ENCODE peak calls at places on chromosomes 4 and X, in ten cellular contexts. One of them, this sample, is unnamed.

GRCh38 chr4:100299441-100299840 is 109.2 kb upstream of the DDIT4L start:
- DNase-seq in endothelial cell of umbilical vein: no peak
- DNase-seq in substantia nigra: no peak
- DNase-seq in MM.1S: no peak
- DNase-seq in K562: no peak
- DNase-seq in H1: no peak
- DNase-seq in small intestine: no peak
- DNase-seq in lower lobe of right lung: no peak
- DNase-seq in IMR-90: no peak
- DNase-seq in lung: no peak
- DNase-seq in this sample: no peak

GRCh38 chr4:147550626-147551250 is 66.5 kb upstream of the TMEM184C start:
- DNase-seq in endothelial cell of umbilical vein: peak; percentile 5
- DNase-seq in substantia nigra: no peak
- DNase-seq in MM.1S: no peak
- DNase-seq in K562: no peak
- DNase-seq in H1: no peak
- DNase-seq in small intestine: no peak
- DNase-seq in lower lobe of right lung: no peak
- DNase-seq in IMR-90: peak; percentile 95
- DNase-seq in lung: no peak
- DNase-seq in this sample: no peak

GRCh38 chrX:149860445-149860844 is 20.5 kb upstream of the MAGEA8 start:
- DNase-seq in endothelial cell of umbilical vein: no peak
- DNase-seq in substantia nigra: no peak
- DNase-seq in MM.1S: no peak
- DNase-seq in K562: no peak
- DNase-seq in H1: no peak
- DNase-seq in small intestine: no peak
- DNase-seq in lower lobe of right lung: no peak
- DNase-seq in IMR-90: no peak
- DNase-seq in lung: no peak
- DNase-seq in this sample: no peak

GRCh38 chr4:44927361-44928061 is 201.2 kb upstream of the GNPDA2 start:
- DNase-seq in endothelial cell of umbilical vein: peak; percentile 2
- DNase-seq in substantia nigra: no peak
- DNase-seq in MM.1S: peak; percentile 55
- DNase-seq in K562: peak; percentile 7
- DNase-seq in H1: no peak
- DNase-seq in small intestine: peak; percentile 7
- DNase-seq in lower lobe of right lung: no peak
- DNase-seq in IMR-90: peak; percentile 14
- DNase-seq in lung: no peak
- DNase-seq in this sample: no peak

GRCh38 chrX:16870861-16871584 is 861 bp upstream of the RBBP7 start:
- DNase-seq in endothelial cell of umbilical vein: peak; percentile 13
- DNase-seq in substantia nigra: peak; percentile 37
- DNase-seq in MM.1S: no peak
- DNase-seq in K562: no peak
- DNase-seq in H1: peak; percentile 61
- DNase-seq in small intestine: no peak
- DNase-seq in lower lobe of right lung: peak; percentile 56
- DNase-seq in IMR-90: no peak
- DNase-seq in lung: no peak
- DNase-seq in this sample: no peak

GRCh38 chrX:119605739-119606507 is at the start of gene NKRF:
- DNase-seq in endothelial cell of umbilical vein: peak; percentile 92
- DNase-seq in substantia nigra: peak; percentile 7
- DNase-seq in MM.1S: peak; percentile 92
- DNase-seq in K562: peak; percentile 86
- DNase-seq in H1: peak; percentile 89
- DNase-seq in small intestine: peak; percentile 91
- DNase-seq in lower lobe of right lung: peak; percentile 94
- DNase-seq in IMR-90: peak; percentile 90
- DNase-seq in lung: peak; percentile 89
- DNase-seq in this sample: peak; percentile 40

GRCh38 chr4:106707776-106708603 is 328.1 kb downstream of the DKK2 start:
- DNase-seq in endothelial cell of umbilical vein: peak; percentile 89
- DNase-seq in substantia nigra: no peak
- DNase-seq in MM.1S: no peak
- DNase-seq in K562: no peak
- DNase-seq in H1: no peak
- DNase-seq in small intestine: no peak
- DNase-seq in lower lobe of right lung: no peak
- DNase-seq in IMR-90: no peak
- DNase-seq in lung: no peak
- DNase-seq in this sample: no peak

GRCh38 chr4:159105761-159106243 is 2.9 kb downstream of the RAPGEF2 start:
- DNase-seq in endothelial cell of umbilical vein: peak; percentile 96
- DNase-seq in substantia nigra: no peak
- DNase-seq in MM.1S: no peak
- DNase-seq in K562: peak; percentile 48
- DNase-seq in H1: no peak
- DNase-seq in small intestine: no peak
- DNase-seq in lower lobe of right lung: no peak
- DNase-seq in IMR-90: peak; percentile 85
- DNase-seq in lung: no peak
- DNase-seq in this sample: no peak

GRCh38 chrX:47556045-47556623 is 4.9 kb upstream of the ARAF start:
- DNase-seq in endothelial cell of umbilical vein: peak; percentile 92
- DNase-seq in substantia nigra: peak; percentile 32
- DNase-seq in MM.1S: peak; percentile 82
- DNase-seq in K562: peak; percentile 80
- DNase-seq in H1: peak; percentile 70
- DNase-seq in small intestine: peak; percentile 93
- DNase-seq in lower lobe of right lung: peak; percentile 90
- DNase-seq in IMR-90: peak; percentile 92
- DNase-seq in lung: peak; percentile 89
- DNase-seq in this sample: peak; percentile 73

GRCh38 chrX:47561653-47562151 is 697 bp downstream of the ARAF start:
- DNase-seq in endothelial cell of umbilical vein: no peak
- DNase-seq in substantia nigra: no peak
- DNase-seq in MM.1S: no peak
- DNase-seq in K562: no peak
- DNase-seq in H1: no peak
- DNase-seq in small intestine: no peak
- DNase-seq in lower lobe of right lung: no peak
- DNase-seq in IMR-90: no peak
- DNase-seq in lung: no peak
- DNase-seq in this sample: no peak

GRCh38 chrX:47560831-47561652 is at the start of gene ARAF:
- DNase-seq in endothelial cell of umbilical vein: peak; percentile 98
- DNase-seq in substantia nigra: peak; percentile 87
- DNase-seq in MM.1S: peak; percentile 98
- DNase-seq in K562: peak; percentile 98
- DNase-seq in H1: peak; percentile 90
- DNase-seq in small intestine: peak; percentile 99
- DNase-seq in lower lobe of right lung: peak; percentile 96
- DNase-seq in IMR-90: peak; percentile 99
- DNase-seq in lung: peak; percentile 97
- DNase-seq in this sample: peak; percentile 95

GRCh38 chrX:47560179-47560830 is 700 bp upstream of the ARAF start:
- DNase-seq in endothelial cell of umbilical vein: no peak
- DNase-seq in substantia nigra: no peak
- DNase-seq in MM.1S: no peak
- DNase-seq in K562: no peak
- DNase-seq in H1: no peak
- DNase-seq in small intestine: peak; percentile 10
- DNase-seq in lower lobe of right lung: no peak
- DNase-seq in IMR-90: peak; percentile 34
- DNase-seq in lung: no peak
- DNase-seq in this sample: no peak

GRCh38 chrX:47558436-47558835 is 2.6 kb upstream of the ARAF start:
- DNase-seq in endothelial cell of umbilical vein: no peak
- DNase-seq in substantia nigra: no peak
- DNase-seq in MM.1S: no peak
- DNase-seq in K562: no peak
- DNase-seq in H1: no peak
- DNase-seq in small intestine: no peak
- DNase-seq in lower lobe of right lung: no peak
- DNase-seq in IMR-90: no peak
- DNase-seq in lung: no peak
- DNase-seq in this sample: no peak
- H3K27ac ChIP-seq in endothelial cell of umbilical vein: no peak overlapping the region
- H3K27ac ChIP-seq in substantia nigra: no peak overlapping the region
- H3K27ac ChIP-seq in MM.1S: no peak overlapping the region
- H3K27ac ChIP-seq in K562: no peak overlapping the region
- H3K27ac ChIP-seq in H1: no peak overlapping the region
- H3K27ac ChIP-seq in small intestine: no peak overlapping the region
- H3K27ac ChIP-seq in lower lobe of right lung: no peak overlapping the region
- H3K27ac ChIP-seq in IMR-90: no peak overlapping the region
- H3K27ac ChIP-seq in lung: no peak overlapping the region
- H3K27ac ChIP-seq in this sample: no peak overlapping the region

GRCh38 chr4:164405774-164406173 is 348.2 kb upstream of the SMIM31 start:
- DNase-seq in endothelial cell of umbilical vein: no peak
- DNase-seq in substantia nigra: no peak
- DNase-seq in MM.1S: no peak
- DNase-seq in K562: no peak
- DNase-seq in H1: no peak
- DNase-seq in small intestine: no peak
- DNase-seq in lower lobe of right lung: no peak
- DNase-seq in IMR-90: no peak
- DNase-seq in lung: no peak
- DNase-seq in this sample: no peak

DNA sequence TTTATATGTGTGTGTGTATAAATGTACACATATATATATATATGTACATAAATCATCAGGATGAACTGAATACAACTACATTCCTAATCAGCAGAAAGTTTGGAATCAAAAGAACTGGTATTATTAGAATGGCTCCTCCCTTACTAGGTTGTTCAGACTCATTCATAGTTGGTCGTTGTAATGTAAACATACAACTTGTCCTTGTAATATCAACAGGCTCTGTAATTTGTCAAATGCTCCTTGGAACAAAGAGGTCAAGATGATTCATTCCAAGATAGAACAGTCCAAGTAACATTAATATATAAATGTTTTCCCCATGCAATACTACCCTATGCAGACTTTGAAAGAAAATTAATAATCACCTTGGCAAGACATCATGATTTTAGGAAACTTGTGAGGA is 351.4 kb upstream of the SMIM31 start:
- DNase-seq in endothelial cell of umbilical vein: no peak
- DNase-seq in substantia nigra: no peak
- DNase-seq in MM.1S: no peak
- DNase-seq in K562: no peak
- DNase-seq in H1: no peak
- DNase-seq in small intestine: no peak
- DNase-seq in lower lobe of right lung: no peak
- DNase-seq in IMR-90: no peak
- DNase-seq in lung: no peak
- DNase-seq in this sample: no peak
- H3K27ac ChIP-seq in endothelial cell of umbilical vein: no peak overlapping the region
- H3K27ac ChIP-seq in substantia nigra: no peak overlapping the region
- H3K27ac ChIP-seq in MM.1S: no peak overlapping the region
- H3K27ac ChIP-seq in K562: no peak overlapping the region
- H3K27ac ChIP-seq in H1: no peak overlapping the region
- H3K27ac ChIP-seq in small intestine: no peak overlapping the region
- H3K27ac ChIP-seq in lower lobe of right lung: no peak overlapping the region
- H3K27ac ChIP-seq in IMR-90: no peak overlapping the region
- H3K27ac ChIP-seq in lung: no peak overlapping the region
- H3K27ac ChIP-seq in this sample: no peak overlapping the region

GRCh38 chrX:100636321-100636991 is at the start of gene TSPAN6:
- DNase-seq in endothelial cell of umbilical vein: peak; percentile 84
- DNase-seq in substantia nigra: peak; percentile 2
- DNase-seq in MM.1S: peak; percentile 63
- DNase-seq in K562: no peak
- DNase-seq in H1: peak; percentile 81
- DNase-seq in small intestine: peak; percentile 82
- DNase-seq in lower lobe of right lung: peak; percentile 76
- DNase-seq in IMR-90: peak; percentile 84
- DNase-seq in lung: peak; percentile 76
- DNase-seq in this sample: no peak
- H3K27ac ChIP-seq in endothelial cell of umbilical vein: peak within 1 kb of the TSS; percentile 78
- H3K27ac ChIP-seq in substantia nigra: no peak within 1 kb of the TSS
- H3K27ac ChIP-seq in MM.1S: no peak within 1 kb of the TSS
- H3K27ac ChIP-seq in K562: no peak within 1 kb of the TSS
- H3K27ac ChIP-seq in H1: peak within 1 kb of the TSS; percentile 88
- H3K27ac ChIP-seq in small intestine: no peak within 1 kb of the TSS
- H3K27ac ChIP-seq in lower lobe of right lung: peak within 1 kb of the TSS; percentile 18
- H3K27ac ChIP-seq in IMR-90: peak within 1 kb of the TSS; percentile 44
- H3K27ac ChIP-seq in lung: peak within 1 kb of the TSS; percentile 59
- H3K27ac ChIP-seq in this sample: no peak within 1 kb of the TSS

GRCh38 chr4:14184265-14184664 is 556.7 kb upstream of the BOD1L1 start:
- DNase-seq in endothelial cell of umbilical vein: peak; percentile 49
- DNase-seq in substantia nigra: no peak
- DNase-seq in MM.1S: no peak
- DNase-seq in K562: no peak
- DNase-seq in H1: no peak
- DNase-seq in small intestine: peak; percentile 11
- DNase-seq in lower lobe of right lung: no peak
- DNase-seq in IMR-90: peak; percentile 16
- DNase-seq in lung: no peak
- DNase-seq in this sample: no peak

GRCh38 chr4:14177987-14178386 is 550.5 kb upstream of the BOD1L1 start:
- DNase-seq in endothelial cell of umbilical vein: peak; percentile 17
- DNase-seq in substantia nigra: no peak
- DNase-seq in MM.1S: peak; percentile 88
- DNase-seq in K562: no peak
- DNase-seq in H1: no peak
- DNase-seq in small intestine: no peak
- DNase-seq in lower lobe of right lung: no peak
- DNase-seq in IMR-90: no peak
- DNase-seq in lung: no peak
- DNase-seq in this sample: no peak

GRCh38 chr4:14180166-14180565 is 552.6 kb upstream of the BOD1L1 start:
- DNase-seq in endothelial cell of umbilical vein: no peak
- DNase-seq in substantia nigra: no peak
- DNase-seq in MM.1S: no peak
- DNase-seq in K562: no peak
- DNase-seq in H1: no peak
- DNase-seq in small intestine: no peak
- DNase-seq in lower lobe of right lung: no peak
- DNase-seq in IMR-90: no peak
- DNase-seq in lung: no peak
- DNase-seq in this sample: no peak

GRCh38 chr4:14178421-14178820 is 550.9 kb upstream of the BOD1L1 start:
- DNase-seq in endothelial cell of umbilical vein: peak; percentile 62
- DNase-seq in substantia nigra: no peak
- DNase-seq in MM.1S: peak; percentile 79
- DNase-seq in K562: no peak
- DNase-seq in H1: no peak
- DNase-seq in small intestine: peak; percentile 59
- DNase-seq in lower lobe of right lung: no peak
- DNase-seq in IMR-90: peak; percentile 57
- DNase-seq in lung: no peak
- DNase-seq in this sample: peak; percentile 20

DNA sequence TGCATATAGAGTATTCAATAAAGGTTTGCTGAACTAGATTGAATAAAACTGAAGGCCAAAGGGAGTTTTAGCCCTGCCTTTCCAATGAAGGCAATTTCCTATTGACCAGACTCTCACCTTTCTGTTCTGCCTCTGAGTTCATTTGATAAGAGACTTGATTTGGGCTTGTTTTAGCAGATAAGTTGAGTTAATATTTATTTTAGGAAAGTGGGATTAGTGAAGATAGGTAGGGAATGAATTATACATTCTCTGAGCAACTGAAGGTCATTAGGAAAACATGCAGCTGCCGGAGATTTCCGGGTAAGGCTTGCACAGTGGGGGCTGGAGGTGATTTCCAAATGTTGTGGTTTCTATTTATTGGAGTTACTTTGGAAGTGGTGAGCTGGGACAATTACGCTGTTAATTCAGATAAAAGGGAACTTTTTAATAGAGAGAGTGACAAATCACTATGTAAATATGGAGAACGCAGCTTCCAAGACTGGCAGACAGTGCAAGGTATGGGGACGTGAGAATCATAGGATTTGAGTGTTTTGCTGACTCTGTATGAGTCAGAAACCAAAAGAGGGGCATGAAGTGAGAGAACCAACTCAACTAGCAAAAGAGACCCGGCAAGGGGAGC is 553.6 kb upstream of the BOD1L1 start:
- DNase-seq in endothelial cell of umbilical vein: peak; percentile 89
- DNase-seq in substantia nigra: no peak
- DNase-seq in MM.1S: no peak
- DNase-seq in K562: no peak
- DNase-seq in H1: no peak
- DNase-seq in small intestine: peak; percentile 40
- DNase-seq in lower lobe of right lung: no peak
- DNase-seq in IMR-90: peak; percentile 14
- DNase-seq in lung: no peak
- DNase-seq in this sample: peak; percentile 8
- H3K27ac ChIP-seq in endothelial cell of umbilical vein: peak overlapping the region; percentile 58
- H3K27ac ChIP-seq in substantia nigra: no peak overlapping the region
- H3K27ac ChIP-seq in MM.1S: no peak overlapping the region
- H3K27ac ChIP-seq in K562: no peak overlapping the region
- H3K27ac ChIP-seq in H1: no peak overlapping the region
- H3K27ac ChIP-seq in small intestine: no peak overlapping the region
- H3K27ac ChIP-seq in lower lobe of right lung: no peak overlapping the region
- H3K27ac ChIP-seq in IMR-90: no peak overlapping the region
- H3K27ac ChIP-seq in lung: no peak overlapping the region
- H3K27ac ChIP-seq in this sample: peak overlapping the region; percentile 7

This sample was measured in epithelial cell of prostate.